ENCODE peak calls at places on chromosome 14, in five cellular contexts. I, L, O, B and X are unnamed samples.

GRCh38 chr14:91681893-91682563 is 49.9 kb downstream of the CATSPERB start:
- DNase-seq in I (peak; percentile 11), L (no peak), O (no peak), B (no peak), X (no peak)

GRCh38 chr14:73467377-73467776 is 9.0 kb upstream of the NUMB start:
- DNase-seq in I (peak; percentile 86), L (no peak), O (no peak), B (no peak), X (no peak)

GRCh38 chr14:89660183-89660582 is 243.2 kb upstream of the FOXN3 start:
- DNase-seq in I (no peak), L (no peak), O (peak; percentile 22), B (no peak), X (no peak)

GRCh38 chr14:23831591-23831990 is 122.0 kb upstream of the DHRS4 start:
- DNase-seq in I (no peak), L (no peak), O (no peak), B (no peak), X (no peak)

GRCh38 chr14:68363401-68363800 is 429.5 kb downstream of the ZFP36L1 start:
- DNase-seq in I (no peak), L (no peak), O (no peak), B (no peak), X (no peak)

GRCh38 chr14:72714871-72715214 is 179.1 kb downstream of the DPF3 start:
- DNase-seq in I (no peak), L (no peak), O (no peak), B (no peak), X (no peak)

GRCh38 chr14:30864934-30865333 is 9.4 kb upstream of the COCH start:
- DNase-seq in I (no peak), L (no peak), O (no peak), B (no peak), X (no peak)

GRCh38 chr14:74512431-74512830 is 18.9 kb downstream of the ISCA2 start:
- DNase-seq in I (no peak), L (no peak), O (no peak), B (no peak), X (no peak)

GRCh38 chr14:104130974-104131651 is 7.3 kb upstream of the KIF26A start:
- DNase-seq in I (peak; percentile 29), L (no peak), O (peak; percentile 66), B (peak; percentile 70), X (no peak)

GRCh38 chr14:105601360-105602242 is 75.2 kb downstream of the TMEM121 start:
- DNase-seq in I (no peak), L (no peak), O (no peak), B (no peak), X (no peak)

GRCh38 chr14:57182760-57183503 is 85.8 kb downstream of the EXOC5 start:
- DNase-seq in I (peak; percentile 5), L (peak; percentile 10), O (no peak), B (peak; percentile 6), X (no peak)

GRCh38 chr14:90726656-90727055 is 89.6 kb downstream of the TTC7B start:
- DNase-seq in I (no peak), L (no peak), O (no peak), B (no peak), X (no peak)

GRCh38 chr14:103897075-103897947 is 30.9 kb upstream of the TDRD9 start:
- DNase-seq in I (no peak), L (no peak), O (no peak), B (peak; percentile 11), X (no peak)

GRCh38 chr14:99265571-99265970 is 6.4 kb downstream of the BCL11B start:
- DNase-seq in I (no peak), L (no peak), O (no peak), B (no peak), X (no peak)

GRCh38 chr14:34059925-34060746 is 109.3 kb upstream of the EGLN3 start:
- DNase-seq in I (peak; percentile 73), L (no peak), O (peak; percentile 86), B (peak; percentile 85), X (no peak)

GRCh38 chr14:60179296-60179924 is 14.2 kb upstream of the DHRS7 start:
- DNase-seq in I (no peak), L (no peak), O (no peak), B (no peak), X (no peak)

GRCh38 chr14:99137913-99138571 is 134.0 kb downstream of the BCL11B start:
- DNase-seq in I (no peak), L (no peak), O (no peak), B (no peak), X (no peak)

GRCh38 chr14:78170203-78170602 is at the start of gene NRXN3:
- DNase-seq in I (no peak), L (no peak), O (no peak), B (no peak), X (no peak)

GRCh38 chr14:22500525-22500924 is 88.5 kb downstream of the DAD1 start:
- DNase-seq in I (no peak), L (no peak), O (no peak), B (no peak), X (no peak)

GRCh38 chr14:90815817-90816662 is at the start of gene TTC7B:
- DNase-seq in I (peak; percentile 38), L (no peak), O (peak; percentile 61), B (peak; percentile 92), X (no peak)